ENCODE peak calls at places on chromosomes 3 and 15, in nine cellular contexts. R is GM23248; F is Ammon's horn; J is hepatocyte; D is activated T-helper 1 cell treated with anti-CD3 and anti-CD28 coated beads, Interleukin-12 subunit alpha, Interleukin-12 subunit beta, Interleukin-2, Interleukin-4 antibody, amounts not matched to agents 30 ng/mL and 10 ng/mL and 1 ng/mL, durations not matched to agents 14 hours and 24 hours and 36 hours; O is NCI-H510A treated with DMSO at 0.1 percent for 48 hours; A is hepatic stellate cell; I is progenitor cell of endocrine pancreas; Z is T-helper 17 cell. C is an unnamed sample.

GRCh38 chr3:175144368-175144767 is 285.2 kb downstream of the NAALADL2 start:
- DNase-seq in A (no peak), Z (no peak), O (no peak), J (no peak), R (no peak), F (no peak), D (no peak), I (no peak), C (no peak)

GRCh38 chr15:35980719-35981118 is 434.8 kb upstream of the DPH6 start:
- DNase-seq in A (peak; percentile 13), R (peak; percentile 36), F (no peak), I (no peak), Z (no peak), D (no peak), J (peak; percentile 11), O (no peak), C (no peak)

GRCh38 chr3:27195059-27195458 is 174.1 kb downstream of the NEK10 start:
- DNase-seq in R (peak; percentile 13), D (no peak), F (no peak), A (no peak), I (no peak), J (no peak), Z (no peak), O (no peak), C (no peak)

GRCh38 chr15:70039917-70040316 is 57.8 kb downstream of the TLE3 start:
- DNase-seq in J (no peak), R (peak; percentile 51), Z (no peak), I (no peak), D (no peak), A (no peak), F (no peak), O (no peak), C (no peak)

GRCh38 chr15:63008333-63009049 is 34.1 kb upstream of the TPM1 start:
- DNase-seq in F (no peak), I (no peak), D (no peak), R (no peak), J (no peak), O (no peak), A (no peak), Z (no peak), C (no peak)

GRCh38 chr3:108500728-108501127 is 9.7 kb downstream of the MYH15 start:
- DNase-seq in D (no peak), A (no peak), J (no peak), I (no peak), Z (no peak), O (no peak), R (peak; percentile 25), F (no peak), C (no peak)

GRCh38 chr3:160618363-160618762 is 53.0 kb upstream of the KPNA4 start:
- DNase-seq in J (peak; percentile 9), O (no peak), A (no peak), I (no peak), F (no peak), R (no peak), Z (no peak), D (no peak), C (no peak)

GRCh38 chr15:41011055-41011815 is 58.0 kb downstream of the CHAC1 start:
- DNase-seq in R (no peak), J (no peak), D (no peak), Z (no peak), A (no peak), F (no peak), I (no peak), O (no peak), C (no peak)

GRCh38 chr3:183178833-183179549 is 16.5 kb upstream of the LAMP3 start:
- DNase-seq in Z (no peak), D (peak; percentile 17), F (peak; percentile 35), I (peak; percentile 46), J (peak; percentile 60), R (peak; percentile 75), A (peak; percentile 46), O (no peak), C (no peak)

GRCh38 chr15:72671531-72671930 is 14.5 kb downstream of the HIGD2B start:
- DNase-seq in I (no peak), R (no peak), Z (no peak), A (no peak), D (no peak), F (no peak), O (no peak), J (no peak), C (no peak)

GRCh38 chr3:30688776-30689175 is 82.4 kb downstream of the TGFBR2 start:
- DNase-seq in D (no peak), I (no peak), R (no peak), O (no peak), J (no peak), F (no peak), A (peak; percentile 12), Z (no peak), C (no peak)

GRCh38 chr15:32838820-32839219 is 121.0 kb downstream of the GREM1 start:
- DNase-seq in O (peak; percentile 20), I (no peak), J (peak; percentile 24), A (peak; percentile 55), R (peak; percentile 97), Z (no peak), D (no peak), F (peak; percentile 84), C (peak; percentile 9)

GRCh38 chr3:45635475-45636256 is 41.1 kb downstream of the LIMD1 start:
- DNase-seq in R (peak; percentile 86), F (no peak), J (peak; percentile 52), Z (no peak), A (peak; percentile 86), D (no peak), I (no peak), O (no peak), C (no peak)